ENCODE peak calls at places on chromosome 13, in seven cellular contexts. N is fibroblast of the aortic adventitia, O is glutamatergic neuron, A is HCT116, F is tibial artery, X is H1, G is PC-3. V is an unnamed sample.
A peak's percentile ranks its signal among the peaks of the same experiment; 100 is the strongest.

GRCh38 chr13:38590230-38590629 is 96.6 kb upstream of the FREM2 start:
- DNase-seq in N (no peak), O (no peak), A (no peak), F (no peak), X (no peak), G (no peak), V (no peak)

GRCh38 chr13:93309886-93310520 is 83.4 kb downstream of the GPC6 start:
- DNase-seq in N (peak; percentile 72), O (no peak), A (no peak), F (no peak), X (no peak), G (peak; percentile 23), V (peak; percentile 90)

GRCh38 chr13:112102243-112102642 is 35.3 kb downstream of the SOX1 start:
- DNase-seq in N (no peak), O (no peak), A (peak; percentile 7), F (no peak), X (peak; percentile 43), G (peak; percentile 6), V (no peak)

GRCh38 chr13:109412232-109412935 is 374.0 kb downstream of the IRS2 start:
- DNase-seq in N (no peak), O (peak; percentile 81), A (peak; percentile 18), F (no peak), X (peak; percentile 51), G (peak; percentile 39), V (peak; percentile 70)

GRCh38 chr13:101570410-101570809 is 117.9 kb downstream of the ITGBL1 start:
- DNase-seq in N (peak; percentile 47), O (no peak), A (no peak), F (no peak), X (no peak), G (peak; percentile 86), V (peak; percentile 22)

GRCh38 chr13:113997845-113998751 is 24.2 kb upstream of the C13orf46 start:
- DNase-seq in N (peak; percentile 85), O (peak; percentile 57), A (no peak), F (peak; percentile 78), X (no peak), G (peak; percentile 8), V (peak; percentile 77)

GRCh38 chr13:73367886-73368285 is 309.1 kb downstream of the KLF5 start:
- DNase-seq in N (no peak), O (no peak), A (no peak), F (no peak), X (no peak), G (no peak), V (no peak)

GRCh38 chr13:95982144-95982543 is 71.1 kb downstream of the UGGT2 start:
- DNase-seq in N (no peak), O (no peak), A (no peak), F (no peak), X (no peak), G (no peak), V (no peak)

DNA sequence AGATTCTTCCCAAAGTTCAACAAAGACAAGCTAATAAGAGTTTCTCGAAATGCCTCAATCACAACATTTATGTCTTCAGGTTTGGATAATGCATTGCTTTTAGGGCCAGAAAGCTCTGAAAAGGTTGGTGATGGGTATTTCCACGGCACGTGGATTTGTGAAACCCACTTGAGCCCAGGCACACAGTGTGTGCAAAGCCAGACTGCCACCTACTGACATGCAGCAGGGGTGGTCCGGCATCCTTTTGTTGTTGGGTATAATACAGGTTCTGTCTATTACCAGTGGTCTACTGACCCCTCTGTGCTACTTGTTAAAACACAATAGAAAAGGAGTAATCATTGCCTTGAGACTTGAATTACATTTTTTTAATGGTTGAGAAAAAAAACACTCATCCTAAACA is 225.6 kb downstream of the RAP2A start:
- DNase-seq in N (peak; percentile 16), O (peak; percentile 27), A (no peak), F (no peak), X (no peak), G (no peak), V (no peak)
- TF ChIP-seq CTCF in N (peak; percentile 34), O (no peak), A (peak; percentile 46), F (no peak), X (peak; percentile 29), G (peak; percentile 35), V (peak; percentile 61)

GRCh38 chr13:42720858-42721219 is 60.5 kb upstream of the FAM216B start:
- DNase-seq in N (no peak), O (no peak), A (no peak), F (no peak), X (no peak), G (no peak), V (no peak)
- TF ChIP-seq CTCF in N (no peak), O (no peak), A (no peak), F (no peak), X (no peak), G (no peak), V (no peak)

DNA sequence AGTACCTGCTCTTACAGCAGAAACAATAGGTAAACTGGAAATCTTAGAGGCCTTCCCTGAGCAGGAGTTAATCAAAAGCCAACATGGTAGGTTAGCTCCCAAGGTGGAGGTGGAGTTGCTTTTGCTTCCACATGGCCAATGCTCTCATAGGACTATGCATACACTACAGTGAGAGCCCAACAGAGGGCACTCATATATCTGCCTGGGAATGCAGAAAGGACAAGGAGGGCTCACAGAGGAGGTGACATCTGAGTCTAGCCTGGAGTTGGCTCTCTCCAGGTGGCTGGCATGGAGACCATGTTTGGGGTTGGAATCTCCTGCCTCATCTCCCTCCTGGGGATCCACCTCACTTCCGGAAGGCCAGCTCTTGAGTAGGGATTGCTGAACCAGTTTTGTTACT is 34.6 kb downstream of the ATP8A2 start:
- DNase-seq in N (no peak), O (no peak), A (peak; percentile 8), F (no peak), X (no peak), G (peak; percentile 4), V (peak; percentile 3)
- TF ChIP-seq CTCF in N (no peak), O (no peak), A (peak; percentile 42), F (no peak), X (peak; percentile 54), G (peak; percentile 31), V (peak; percentile 33)

GRCh38 chr13:105410602-105411001 is 1124.9 kb downstream of the EFNB2 start:
- DNase-seq in N (peak; percentile 1), O (peak; percentile 87), A (peak; percentile 23), F (peak; percentile 40), X (peak; percentile 92), G (peak; percentile 33), V (no peak)
- TF ChIP-seq CTCF in N (peak; percentile 30), O (peak; percentile 76), A (peak; percentile 95), F (peak; percentile 49), X (peak; percentile 88), G (peak; percentile 67), V (peak; percentile 84)

GRCh38 chr13:33367931-33368330 is 82.4 kb upstream of the STARD13 start:
- DNase-seq in N (no peak), O (no peak), A (no peak), F (no peak), X (no peak), G (no peak), V (no peak)
- TF ChIP-seq CTCF in N (no peak), O (no peak), A (no peak), F (no peak), X (no peak), G (no peak), V (no peak)

GRCh38 chr13:40668335-40668734 is 1.9 kb upstream of the FOXO1 start:
- DNase-seq in N (peak; percentile 43), O (peak; percentile 28), A (no peak), F (peak; percentile 67), X (no peak), G (no peak), V (no peak)
- TF ChIP-seq CTCF in N (peak; percentile 75), O (peak; percentile 50), A (peak; percentile 45), F (peak; percentile 30), X (peak; percentile 67), G (no peak), V (peak; percentile 71)